ENCODE peak calls at places on chromosome 19, in five cellular contexts. P, J, V, K and U are unnamed samples.

GRCh38 chr19:28148554-28148953 is 1064.4 kb downstream of the UQCRFS1 start:
- DNase-seq in J (no peak), V (no peak), P (no peak), K (no peak), U (no peak)

GRCh38 chr19:6065685-6066365 is 44.5 kb downstream of the RFX2 start:
- DNase-seq in J (no peak), K (no peak), V (peak), P (no peak), U (peak)

GRCh38 chr19:18160792-18161690 is 8.1 kb downstream of the PIK3R2 start:
- DNase-seq in J (no peak), K (peak), V (peak), P (peak), U (peak)

GRCh38 chr19:7870571-7871279 is 3.5 kb downstream of the PRR36 start:
- DNase-seq in V (peak), J (peak), P (no peak), K (no peak), U (peak)

GRCh38 chr19:18274303-18274775 is at the start of gene IQCN:
- DNase-seq in P (no peak), V (peak), J (no peak), K (no peak), U (no peak)

GRCh38 chr19:14381689-14382474 is 638 bp downstream of the ADGRE5 start:
- DNase-seq in K (no peak), P (no peak), J (no peak), V (peak), U (no peak)

GRCh38 chr19:35046461-35046860 is 4.9 kb downstream of the HPN start:
- DNase-seq in K (no peak), P (no peak), V (no peak), J (no peak), U (no peak)

GRCh38 chr19:29528946-29529645 is 3.3 kb downstream of the VSTM2B start:
- DNase-seq in P (no peak), V (no peak), K (no peak), J (no peak), U (no peak)

GRCh38 chr19:6007866-6008265 is 29.9 kb upstream of the RANBP3 start:
- DNase-seq in P (no peak), J (no peak), V (no peak), K (no peak), U (no peak)

GRCh38 chr19:58182577-58182988 is 278 bp upstream of the ZNF274 start:
- DNase-seq in P (peak), V (no peak), J (no peak), K (peak), U (no peak)

GRCh38 chr19:48795855-48796142 is 15.0 kb downstream of the BCAT2 start:
- DNase-seq in J (no peak), K (no peak), P (no peak), V (peak), U (no peak)

GRCh38 chr19:48796468-48797083 is 14.3 kb downstream of the BCAT2 start:
- DNase-seq in V (no peak), J (no peak), K (no peak), P (no peak), U (no peak)

GRCh38 chr19:48794291-48794690 is 16.5 kb downstream of the BCAT2 start:
- DNase-seq in K (no peak), P (no peak), V (no peak), J (no peak), U (no peak)

GRCh38 chr19:48797103-48797502 is 13.7 kb downstream of the BCAT2 start:
- DNase-seq in P (no peak), V (no peak), K (no peak), J (no peak), U (no peak)

GRCh38 chr19:48795055-48795854 is 15.6 kb downstream of the BCAT2 start:
- DNase-seq in K (peak), V (peak), P (peak), J (peak), U (peak)
- TF ChIP-seq POLR2AphosphoS5 in K (peak), V (peak), P (no peak), J (peak), U (peak)

GRCh38 chr19:55487884-55488687 is at the start of gene SSC5D:
- DNase-seq in V (no peak), J (no peak), P (no peak), K (no peak), U (no peak)
- TF ChIP-seq POLR2A in V (no peak), J (no peak), P (no peak), K (no peak), U (no peak)

GRCh38 chr19:1073063-1073955 is 6.3 kb downstream of the ARHGAP45 start:
- DNase-seq in J (no peak), V (no peak), P (no peak), K (no peak), U (no peak)
- TF ChIP-seq POLR2AphosphoS5 in J (no peak), V (no peak), P (no peak), K (no peak), U (no peak)

GRCh38 chr19:1505991-1506881 is 6.6 kb downstream of the ADAMTSL5 start:
- DNase-seq in P (no peak), J (no peak), V (no peak), K (no peak), U (peak)

GRCh38 chr19:1505012-1505411 is 7.8 kb downstream of the ADAMTSL5 start:
- DNase-seq in J (no peak), K (no peak), V (no peak), P (no peak), U (no peak)

GRCh38 chr19:1507763-1508506 is 4.9 kb downstream of the ADAMTSL5 start:
- DNase-seq in P (peak), V (peak), K (peak), J (peak), U (peak)

GRCh38 chr19:1508507-1508856 is 4.3 kb downstream of the ADAMTSL5 start:
- DNase-seq in J (no peak), V (no peak), K (no peak), P (no peak), U (no peak)

GRCh38 chr19:1507192-1507660 is 5.6 kb downstream of the ADAMTSL5 start:
- DNase-seq in K (no peak), V (no peak), P (no peak), J (no peak), U (no peak)
- TF ChIP-seq POLR2A in K (no peak), V (no peak), P (no peak), J (no peak), U (no peak)

DNA sequence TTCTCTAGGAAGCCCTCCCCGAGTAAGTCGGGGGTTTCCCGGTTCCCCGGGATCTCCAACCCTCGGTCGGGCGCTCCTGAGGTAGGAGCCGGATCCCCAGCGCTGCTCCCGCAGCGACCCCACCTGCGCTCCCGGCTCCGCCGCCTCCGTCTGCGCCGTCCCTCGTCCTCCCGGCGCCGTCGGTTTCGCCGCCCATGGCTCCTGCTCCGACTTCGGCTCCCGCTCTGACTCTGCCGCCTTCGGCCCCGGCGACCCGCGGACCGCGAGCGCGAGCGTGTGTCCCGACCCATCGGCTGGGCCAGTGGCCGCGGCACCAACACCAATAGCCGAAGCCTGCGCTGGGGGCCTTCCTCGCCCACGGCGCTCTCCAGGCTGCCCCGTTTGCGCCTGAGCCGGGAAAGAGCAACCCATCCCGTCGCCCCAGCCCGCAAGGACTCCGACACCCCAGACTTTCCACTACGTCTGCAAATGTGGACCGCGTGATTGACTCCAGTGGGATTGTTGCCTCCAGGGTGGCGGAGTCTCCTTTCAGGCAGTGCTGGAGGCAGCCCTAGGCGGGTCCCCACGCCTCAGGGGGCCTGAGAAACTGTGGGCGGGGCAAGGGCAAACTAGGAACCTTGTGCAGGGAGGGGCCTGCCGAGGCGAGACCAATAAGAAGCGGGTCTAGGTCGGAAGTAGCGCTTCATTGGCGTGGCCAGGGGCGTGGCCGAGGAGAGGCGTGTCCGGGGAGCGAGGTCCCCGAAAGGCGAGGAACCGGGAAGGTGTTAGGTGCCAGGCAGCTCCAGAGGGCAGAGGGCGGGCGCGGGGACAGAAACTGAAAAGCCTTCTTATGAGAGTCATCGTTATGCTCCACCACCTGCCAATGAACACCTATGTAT is at the start of gene CACTIN:
- DNase-seq in V (peak), J (peak), P (peak), K (peak), U (peak)
- TF ChIP-seq POLR2AphosphoS5 in V (peak), J (peak), P (peak), K (peak), U (peak)

DNA sequence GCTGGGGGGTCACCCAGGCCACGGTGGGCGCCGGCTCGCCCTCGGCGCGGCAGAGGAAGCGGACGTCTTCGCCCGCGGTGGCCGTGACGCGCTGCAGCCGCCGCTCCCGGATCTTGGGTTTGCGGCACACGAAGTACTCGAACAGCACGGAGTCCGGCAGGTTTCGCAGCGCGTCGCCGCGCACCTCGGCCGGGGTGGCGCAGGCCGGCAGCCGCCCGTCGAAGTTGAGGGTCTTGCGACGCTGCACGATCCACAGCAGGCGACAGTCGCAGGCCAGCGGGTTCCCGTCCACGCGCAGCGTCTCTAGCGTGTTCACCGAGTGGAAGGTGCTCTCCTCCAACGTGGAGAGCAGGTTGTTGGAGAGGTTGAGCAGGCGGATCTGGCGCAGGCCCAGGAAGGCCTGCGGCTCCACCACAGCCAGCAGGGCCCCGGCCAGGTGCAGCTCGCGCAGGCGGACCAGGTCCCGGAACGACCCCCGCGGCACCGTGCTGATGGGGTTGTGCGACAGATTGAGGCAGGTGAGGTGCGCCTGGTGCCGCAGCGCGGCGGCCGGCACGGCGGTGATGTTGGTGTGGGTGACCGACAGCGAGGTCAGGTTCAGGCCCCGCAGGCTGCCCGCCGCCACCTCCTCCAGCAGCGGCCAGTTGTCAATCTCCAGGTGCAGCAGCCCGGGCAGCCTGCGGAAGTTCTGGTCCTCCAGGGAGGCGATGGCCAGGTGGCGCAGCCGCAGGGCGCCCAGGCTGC is 8.6 kb upstream of the PEAK3 start:
- DNase-seq in K (no peak), J (no peak), P (no peak), V (peak), U (no peak)
- TF ChIP-seq POLR2A in K (peak), J (no peak), P (peak), V (no peak), U (no peak)

GRCh38 chr19:50303558-50303957 is 25.6 kb downstream of the KCNC3 start:
- DNase-seq in P (no peak), J (no peak), V (no peak), K (no peak), U (no peak)
- TF ChIP-seq POLR2AphosphoS5 in P (no peak), J (no peak), V (no peak), K (no peak), U (no peak)